ENCODE peak calls at places on chromosomes 13 and 19, in eight cellular contexts. Y, N, F, Z, R, L, W and A are unnamed samples.

GRCh38 chr13:111248822-111249221 is 71.6 kb upstream of the TEX29 start:
- DNase-seq in Y (no peak), R (no peak), N (no peak), Z (no peak), W (no peak), L (no peak), F (no peak), A (no peak)

GRCh38 chr13:112474869-112475268 is 98.7 kb downstream of the SPACA7 start:
- DNase-seq in Z (no peak), N (no peak), Y (no peak), L (no peak), W (no peak), R (no peak), F (no peak), A (no peak)

GRCh38 chr19:33891773-33892172 is 95.1 kb downstream of the KCTD15 start:
- DNase-seq in N (no peak), R (no peak), F (no peak), W (no peak), Z (no peak), Y (no peak), L (no peak), A (no peak)

GRCh38 chr13:113320226-113320875 is 23.3 kb downstream of the LAMP1 start:
- DNase-seq in Y (peak), F (no peak), W (no peak), N (no peak), R (no peak), Z (no peak), L (no peak), A (no peak)

GRCh38 chr13:47215741-47216140 is 318.9 kb upstream of the HTR2A start:
- DNase-seq in L (no peak), Z (peak), Y (no peak), W (no peak), R (peak), N (peak), F (no peak), A (no peak)

GRCh38 chr13:20106751-20107150 is 54.1 kb downstream of the GJA3 start:
- DNase-seq in N (no peak), L (no peak), W (no peak), F (no peak), R (no peak), Z (no peak), Y (no peak), A (no peak)

GRCh38 chr19:46049597-46049996 is 8.8 kb upstream of the IGFL4 start:
- DNase-seq in R (peak), N (no peak), F (no peak), L (no peak), Z (no peak), Y (no peak), W (no peak), A (no peak)

GRCh38 chr19:41546386-41546789 is 29.6 kb upstream of the CEACAM21 start:
- DNase-seq in Y (no peak), L (peak), Z (no peak), W (no peak), N (no peak), R (no peak), F (no peak), A (peak)

GRCh38 chr13:20465218-20465879 is 60.3 kb downstream of the CRYL1 start:
- DNase-seq in Z (no peak), L (peak), Y (no peak), R (no peak), N (peak), F (no peak), W (no peak), A (no peak)

GRCh38 chr13:44768233-44768632 is 192.1 kb upstream of the TSC22D1 start:
- DNase-seq in Z (no peak), W (no peak), N (no peak), R (no peak), F (no peak), L (no peak), Y (no peak), A (no peak)

GRCh38 chr19:20051841-20052768 is 12.8 kb upstream of the ZNF682 start:
- DNase-seq in F (peak), Z (peak), Y (peak), W (peak), L (peak), N (peak), R (peak), A (no peak)

GRCh38 chr13:64529874-64530485 is 2700.2 kb downstream of the PCDH9 start:
- DNase-seq in Y (no peak), Z (no peak), R (no peak), F (no peak), W (no peak), L (no peak), N (no peak), A (no peak)

GRCh38 chr13:99916366-99917103 is 55.0 kb downstream of the ZIC5 start:
- DNase-seq in N (peak), W (no peak), F (no peak), R (peak), L (no peak), Y (no peak), Z (no peak), A (no peak)

GRCh38 chr13:113078895-113079720 is 26.5 kb upstream of the F7 start:
- DNase-seq in Z (no peak), F (no peak), W (no peak), L (no peak), N (no peak), Y (peak), R (no peak), A (no peak)

GRCh38 chr19:46388311-46389095 is 24.9 kb downstream of the CCDC8 start:
- DNase-seq in W (no peak), N (no peak), R (no peak), Y (peak), Z (no peak), F (no peak), L (peak), A (no peak)

GRCh38 chr13:44050450-44051063 is 170.9 kb downstream of the LACC1 start:
- DNase-seq in L (no peak), F (no peak), R (peak), W (no peak), Y (no peak), N (peak), Z (no peak), A (no peak)

GRCh38 chr13:42017264-42017663 is 31.2 kb upstream of the DGKH start:
- DNase-seq in N (no peak), L (no peak), W (no peak), Z (no peak), R (no peak), F (no peak), Y (no peak), A (no peak)

GRCh38 chr19:42601811-42602443 is 7.2 kb upstream of the CEACAM8 start:
- DNase-seq in L (no peak), Y (no peak), N (peak), Z (no peak), F (no peak), W (no peak), R (peak), A (no peak)

GRCh38 chr19:36169084-36169760 is 17.0 kb upstream of the COX7A1 start:
- DNase-seq in Y (no peak), W (no peak), N (no peak), L (peak), Z (no peak), R (no peak), F (no peak), A (no peak)

GRCh38 chr19:18879579-18880373 is 16.2 kb downstream of the CERS1 start:
- DNase-seq in F (no peak), Z (no peak), W (no peak), N (no peak), Y (peak), L (peak), R (peak), A (no peak)

GRCh38 chr13:73657821-73658540 is 476.2 kb downstream of the KLF12 start:
- DNase-seq in Z (no peak), L (no peak), W (no peak), R (no peak), F (peak), N (no peak), Y (no peak), A (no peak)

GRCh38 chr13:32914686-32915085 is 101.5 kb upstream of the KL start:
- DNase-seq in N (no peak), L (no peak), F (no peak), R (no peak), Y (no peak), Z (no peak), W (no peak), A (no peak)

GRCh38 chr13:32910530-32910929 is 105.7 kb upstream of the KL start:
- DNase-seq in L (no peak), Z (no peak), F (no peak), N (no peak), R (no peak), W (no peak), Y (no peak), A (no peak)

GRCh38 chr13:32917504-32917903 is 98.7 kb upstream of the KL start:
- DNase-seq in F (no peak), L (no peak), R (no peak), Y (no peak), N (peak), Z (no peak), W (no peak), A (no peak)

GRCh38 chr13:32905864-32906180 is 110.4 kb upstream of the KL start:
- DNase-seq in R (no peak), Y (no peak), W (no peak), Z (no peak), F (no peak), N (peak), L (no peak), A (no peak)

GRCh38 chr13:32911506-32911905 is 104.7 kb upstream of the KL start:
- DNase-seq in F (no peak), R (peak), Y (no peak), W (no peak), N (peak), L (no peak), Z (no peak), A (no peak)
- TF ChIP-seq CTCF in F (peak), R (no peak), Y (no peak), W (peak), N (peak), L (no peak), Z (peak), A (no peak)

GRCh38 chr19:55172741-55173140 is 6.3 kb upstream of the DNAAF3 start:
- DNase-seq in Y (no peak), W (no peak), F (no peak), R (no peak), L (no peak), N (peak), Z (no peak), A (no peak)
- TF ChIP-seq CTCF in Y (no peak), W (no peak), F (no peak), R (no peak), L (no peak), N (peak), Z (no peak), A (no peak)

GRCh38 chr19:48810151-48810550 is 678 bp downstream of the BCAT2 start:
- DNase-seq in F (no peak), N (no peak), Y (no peak), W (no peak), L (no peak), Z (no peak), R (no peak), A (no peak)

GRCh38 chr19:48814895-48815294 is 4.1 kb upstream of the BCAT2 start:
- DNase-seq in N (no peak), W (no peak), F (no peak), Z (no peak), R (no peak), Y (no peak), L (peak), A (no peak)

GRCh38 chr19:48815870-48816501 is 5.2 kb upstream of the BCAT2 start:
- DNase-seq in F (no peak), R (peak), L (peak), Z (no peak), N (peak), W (no peak), Y (no peak), A (no peak)

GRCh38 chr19:48812094-48812929 is 1.5 kb upstream of the BCAT2 start:
- DNase-seq in N (peak), R (peak), L (peak), W (peak), Z (no peak), Y (peak), F (peak), A (no peak)

DNA sequence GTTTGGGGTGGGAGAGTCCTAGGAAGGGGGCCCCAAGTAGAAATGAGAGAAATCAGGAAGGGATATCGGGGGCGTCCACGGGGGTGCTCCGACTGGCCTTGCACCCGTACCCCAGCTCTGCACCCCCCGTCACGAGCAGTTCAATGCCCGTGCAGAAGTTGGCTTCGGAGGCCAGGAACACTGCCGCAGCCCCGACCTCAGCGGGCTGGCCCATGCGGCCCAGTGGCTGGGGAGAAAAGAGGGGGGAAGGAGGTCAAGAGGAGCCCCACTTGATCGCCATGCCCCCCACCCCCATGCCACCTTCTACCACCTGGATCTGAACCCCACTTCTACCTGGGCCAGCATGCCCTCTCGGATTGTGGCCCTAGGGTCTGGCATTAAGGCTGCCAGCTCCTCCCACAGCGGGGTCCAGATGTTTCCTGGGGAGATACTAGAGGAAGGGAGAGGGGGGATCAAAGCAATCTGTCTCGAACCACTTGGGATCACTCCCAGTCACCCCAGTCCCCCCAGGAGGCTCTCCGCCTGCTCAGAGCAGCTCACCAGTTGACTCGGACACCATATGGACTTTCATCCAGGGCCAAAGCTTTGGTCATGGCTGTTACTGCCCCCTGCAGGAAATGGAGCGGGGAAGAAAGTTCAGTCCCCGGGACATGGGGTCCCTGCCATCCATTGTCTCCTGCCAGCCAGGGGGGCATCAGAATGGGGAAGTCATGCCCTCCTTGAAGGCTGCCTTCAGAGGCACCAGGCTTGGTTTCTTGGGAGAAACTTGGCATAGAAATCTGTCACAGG is 2.5 kb upstream of the BCAT2 start:
- DNase-seq in L (no peak), R (no peak), Z (no peak), N (no peak), W (no peak), F (no peak), Y (no peak), A (no peak)
- TF ChIP-seq CTCF in L (no peak), R (no peak), Z (peak), N (no peak), W (no peak), F (no peak), Y (no peak), A (peak)

GRCh38 chr19:2533686-2534085 is 57.8 kb downstream of the GADD45B start:
- DNase-seq in F (no peak), Y (no peak), L (no peak), Z (no peak), W (no peak), N (no peak), R (no peak), A (no peak)

GRCh38 chr19:2537544-2537943 is 61.6 kb downstream of the GADD45B start:
- DNase-seq in F (no peak), L (no peak), N (no peak), R (no peak), Y (peak), W (no peak), Z (no peak), A (no peak)

GRCh38 chr19:2538096-2538757 is 62.3 kb downstream of the GADD45B start:
- DNase-seq in R (no peak), N (no peak), Z (no peak), L (no peak), F (no peak), W (no peak), Y (peak), A (no peak)

GRCh38 chr19:2534374-2535050 is 58.6 kb downstream of the GADD45B start:
- DNase-seq in W (no peak), Y (no peak), Z (no peak), L (no peak), F (no peak), R (no peak), N (no peak), A (no peak)

DNA sequence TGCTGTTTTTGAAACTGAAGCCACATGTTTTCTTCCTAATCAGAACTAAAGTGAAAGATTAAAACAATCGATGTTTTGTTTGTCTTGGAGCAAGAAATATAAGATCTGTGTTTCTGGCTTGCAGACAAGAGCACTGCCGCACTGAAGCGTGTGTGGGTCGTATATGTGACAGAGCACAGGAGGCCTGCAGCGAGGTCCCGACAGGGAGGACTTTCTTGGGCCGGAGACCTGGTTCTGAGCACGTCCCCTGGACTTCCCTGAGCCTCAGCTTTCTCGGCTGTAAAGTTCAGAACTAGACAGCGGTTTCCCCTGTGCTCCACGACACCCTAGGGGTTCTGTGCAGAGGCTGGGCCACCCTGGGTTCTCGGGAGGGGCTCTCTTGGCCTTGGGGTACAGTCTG is 60.5 kb downstream of the GADD45B start:
- DNase-seq in F (no peak), Y (peak), L (no peak), R (no peak), W (no peak), Z (no peak), N (no peak), A (no peak)
- TF ChIP-seq CTCF in F (no peak), Y (no peak), L (no peak), R (no peak), W (no peak), Z (no peak), N (no peak), A (no peak)

DNA sequence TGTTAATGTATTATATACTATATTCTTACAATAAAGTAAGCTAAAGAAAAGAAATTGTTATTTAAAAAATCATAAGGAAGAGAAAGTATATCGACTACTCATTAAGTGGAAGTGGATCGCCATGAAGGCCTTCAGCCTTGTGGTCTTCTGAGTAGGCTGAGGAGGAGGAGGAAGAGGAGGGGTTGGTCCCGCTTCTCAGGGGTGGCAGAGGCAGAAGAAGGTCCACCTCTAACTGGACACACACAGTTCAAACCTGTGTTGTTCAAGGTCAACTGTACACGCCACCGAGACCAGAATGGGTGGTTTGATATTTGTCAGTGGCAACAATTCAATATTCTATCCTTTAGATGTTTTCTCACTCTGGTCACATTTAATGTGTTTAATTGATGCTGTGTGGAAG is 67.2 kb downstream of the ALOX5AP start:
- DNase-seq in Z (no peak), W (no peak), L (no peak), F (no peak), R (no peak), Y (no peak), N (no peak), A (no peak)
- TF ChIP-seq CTCF in Z (no peak), W (no peak), L (no peak), F (no peak), R (no peak), Y (no peak), N (no peak), A (no peak)

GRCh38 chr19:38878575-38879399 is 712 bp upstream of the RINL start:
- DNase-seq in W (no peak), L (no peak), F (no peak), Z (no peak), N (no peak), R (no peak), Y (peak), A (no peak)

GRCh38 chr19:38879400-38879751 is 1.3 kb upstream of the RINL start:
- DNase-seq in R (no peak), L (no peak), W (no peak), Y (peak), N (no peak), Z (no peak), F (no peak), A (no peak)

GRCh38 chr19:38877781-38878574 is at the start of gene RINL:
- DNase-seq in Y (peak), L (peak), W (no peak), N (no peak), R (peak), Z (no peak), F (no peak), A (peak)

GRCh38 chr19:38880076-38880881 is 2.2 kb upstream of the RINL start:
- DNase-seq in L (no peak), F (no peak), R (no peak), W (no peak), Z (no peak), N (no peak), Y (peak), A (no peak)

DNA sequence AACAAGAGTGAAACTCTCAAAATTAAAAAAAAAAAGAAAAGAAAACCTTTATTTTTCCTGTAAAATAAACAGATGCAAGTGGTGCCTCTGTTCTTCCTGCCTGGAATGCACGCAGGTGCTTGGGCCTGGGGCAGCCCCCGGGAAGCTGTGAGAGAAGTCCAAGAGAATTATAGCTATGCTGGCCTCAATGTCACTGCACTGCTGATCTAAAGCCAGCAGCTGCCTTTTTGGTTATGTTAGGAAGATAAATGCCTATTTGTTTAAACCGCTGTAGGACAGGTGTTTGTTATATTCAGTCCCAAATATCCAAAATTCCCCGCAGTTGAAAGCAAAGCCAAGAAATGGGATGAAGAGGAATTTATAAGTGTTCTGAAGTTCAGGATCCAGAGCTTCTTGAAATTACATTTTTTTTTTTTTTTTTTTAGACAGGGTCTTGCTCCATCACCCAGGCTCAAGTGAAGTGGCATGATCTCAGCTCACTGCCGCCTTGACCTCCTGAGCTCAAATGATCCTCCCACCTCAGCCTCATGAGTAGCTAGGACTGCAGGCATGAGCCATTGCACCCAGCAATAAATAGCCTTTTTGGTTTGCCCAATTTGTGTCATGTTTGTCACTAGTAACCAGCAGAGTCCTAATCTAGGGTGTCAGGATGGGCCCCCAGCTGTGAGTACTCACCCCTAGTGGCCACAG is 2.3 kb downstream of the RINL start:
- DNase-seq in Z (no peak), W (no peak), L (no peak), R (no peak), Y (peak), F (no peak), N (no peak), A (no peak)
- TF ChIP-seq CTCF in Z (no peak), W (no peak), L (no peak), R (no peak), Y (no peak), F (no peak), N (no peak), A (no peak)

DNA sequence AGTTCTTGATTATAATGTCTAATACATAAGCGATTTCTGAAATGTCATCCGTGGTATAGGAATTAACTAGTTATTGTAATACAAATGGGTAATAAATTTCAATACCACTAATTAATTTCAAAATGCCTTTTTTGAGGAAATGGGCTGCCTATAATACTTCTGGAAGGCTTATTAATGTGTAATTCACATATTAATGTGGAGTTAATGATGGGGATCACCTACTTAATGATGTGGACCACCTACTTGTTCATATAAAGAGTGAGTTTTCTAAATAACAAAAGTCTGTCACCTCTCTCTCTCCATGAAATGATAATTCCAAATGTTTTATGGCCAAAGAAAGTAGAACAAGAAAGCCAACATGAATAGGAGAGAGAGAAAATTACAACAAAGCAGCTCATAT is 913.8 kb upstream of the GPC6 start:
- DNase-seq in N (no peak), Y (no peak), F (no peak), R (no peak), W (no peak), Z (no peak), L (no peak), A (no peak)
- TF ChIP-seq CTCF in N (no peak), Y (no peak), F (no peak), R (no peak), W (no peak), Z (no peak), L (no peak), A (no peak)

GRCh38 chr19:13033244-13033643 is 38.0 kb downstream of the NFIX start:
- DNase-seq in N (no peak), L (no peak), F (no peak), Z (no peak), Y (no peak), W (no peak), R (no peak), A (no peak)
- TF ChIP-seq CTCF in N (peak), L (no peak), F (peak), Z (peak), Y (no peak), W (no peak), R (no peak), A (no peak)